ENCODE peak calls at places on chromosomes 11 and 22, in seven cellular contexts. A, M, P, C, Y, H and V are unnamed samples.

GRCh38 chr11:115930276-115930675 is 426.1 kb upstream of the CADM1 start:
- DNase-seq in P (no peak), A (no peak), Y (no peak), M (no peak), C (no peak), H (no peak), V (no peak)

GRCh38 chr11:23897453-23898289 is 599.2 kb upstream of the LUZP2 start:
- DNase-seq in Y (no peak), M (no peak), P (peak), C (no peak), A (peak), H (peak), V (no peak)

GRCh38 chr22:47322854-47323253 is 560.4 kb downstream of the TBC1D22A start:
- DNase-seq in P (no peak), A (no peak), C (no peak), Y (no peak), M (no peak), H (no peak), V (no peak)

GRCh38 chr11:12693485-12694181 is 19.4 kb downstream of the TEAD1 start:
- DNase-seq in P (peak), H (peak), C (peak), Y (no peak), A (peak), M (no peak), V (no peak)

GRCh38 chr22:21074092-21074715 is 28.5 kb downstream of the LRRC74B start:
- DNase-seq in H (peak), A (peak), Y (no peak), C (no peak), P (peak), M (no peak), V (no peak)

GRCh38 chr11:2328040-2328439 is 26.2 kb downstream of the TSPAN32 start:
- DNase-seq in H (no peak), A (no peak), Y (no peak), M (no peak), C (no peak), P (no peak), V (no peak)

GRCh38 chr22:41910599-41911291 is 4.1 kb downstream of the SHISA8 start:
- DNase-seq in Y (no peak), C (no peak), H (peak), P (no peak), A (no peak), M (no peak), V (no peak)

GRCh38 chr22:40733919-40734318 is 54.6 kb downstream of the MCHR1 start:
- DNase-seq in C (peak), M (no peak), Y (no peak), H (peak), A (no peak), P (peak), V (no peak)

GRCh38 chr22:44139773-44140172 is 41.0 kb upstream of the PARVG start:
- DNase-seq in C (no peak), P (no peak), A (no peak), H (no peak), M (no peak), Y (no peak), V (no peak)

GRCh38 chr11:13778345-13778744 is 109.9 kb downstream of the FAR1 start:
- DNase-seq in P (no peak), M (no peak), C (no peak), Y (no peak), A (no peak), H (no peak), V (no peak)

GRCh38 chr22:20436309-20437252 is 1.0 kb downstream of the SCARF2 start:
- DNase-seq in C (peak), H (peak), A (peak), P (peak), M (peak), Y (peak), V (peak)

GRCh38 chr11:119285431-119285830 is 31.5 kb downstream of the MCAM start:
- DNase-seq in A (no peak), Y (no peak), H (peak), P (no peak), M (no peak), C (no peak), V (no peak)

GRCh38 chr11:74282863-74283484 is 28.5 kb downstream of the P4HA3 start:
- DNase-seq in A (peak), H (no peak), C (peak), M (no peak), P (no peak), Y (no peak), V (no peak)

DNA sequence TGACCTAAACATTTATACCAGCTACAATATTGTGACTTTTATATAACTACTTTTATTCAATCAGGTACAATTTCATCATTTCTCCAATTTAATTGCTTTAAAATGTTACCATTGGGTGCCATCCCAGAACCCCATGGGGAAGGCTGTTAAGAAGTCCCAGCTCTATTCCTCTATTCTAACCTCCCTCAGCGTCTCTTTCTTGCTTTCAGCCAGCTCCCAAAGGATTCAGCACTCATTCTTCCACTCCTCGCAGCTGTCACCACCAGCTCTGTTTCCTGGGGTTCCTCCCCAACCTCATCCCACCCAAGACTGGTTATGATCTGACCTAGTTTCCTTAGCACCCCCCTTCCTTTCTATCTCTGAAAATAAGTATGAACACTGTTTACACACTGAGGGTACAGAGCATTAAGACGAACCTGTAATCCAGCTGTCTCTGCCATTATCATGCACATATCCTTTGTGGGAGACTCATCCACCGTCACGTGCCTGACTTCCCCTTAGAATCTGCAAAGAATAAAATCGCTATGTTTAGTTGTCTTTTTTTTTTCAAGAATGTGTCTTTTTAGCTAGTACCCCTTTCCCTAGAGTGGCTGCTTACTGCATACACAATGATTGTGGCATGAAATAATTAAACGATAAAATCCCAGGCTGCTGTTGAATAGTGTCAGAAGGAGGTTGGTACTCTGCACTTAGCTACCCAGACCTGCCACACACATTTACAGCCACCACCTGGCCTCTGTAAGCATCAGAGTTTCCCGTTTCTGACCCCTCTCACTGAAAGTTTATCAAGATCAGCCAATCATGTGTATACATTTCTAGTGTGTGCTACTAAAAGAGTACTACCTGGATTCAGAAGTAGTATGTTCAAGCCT is 26.8 kb upstream of the CSTF3 start:
- DNase-seq in H (no peak), M (no peak), P (no peak), Y (no peak), C (no peak), A (no peak), V (no peak)
- H2AK5ac ChIP-seq in H (no peak), M (no peak), P (no peak), Y (no peak), C (no peak), A (peak), V (no peak)

GRCh38 chr11:4825132-4825531 is 4.0 kb downstream of the OR51F2 start:
- DNase-seq in Y (no peak), M (no peak), C (no peak), H (no peak), P (no peak), A (no peak), V (no peak)
- H2AK5ac ChIP-seq in Y (no peak), M (no peak), C (no peak), H (no peak), P (no peak), A (no peak), V (no peak)

GRCh38 chr11:69388210-69388609 is 93.3 kb upstream of the LINC01488 start:
- DNase-seq in M (no peak), C (no peak), A (no peak), H (no peak), Y (no peak), P (no peak), V (no peak)
- H2AK5ac ChIP-seq in M (no peak), C (no peak), A (no peak), H (no peak), Y (no peak), P (no peak), V (no peak)

GRCh38 chr22:35484651-35485372 is 55.8 kb upstream of the RASD2 start:
- DNase-seq in A (peak), Y (no peak), H (no peak), C (no peak), M (no peak), P (peak), V (no peak)

GRCh38 chr22:35480627-35481565 is 59.7 kb upstream of the RASD2 start:
- DNase-seq in M (no peak), A (no peak), Y (no peak), P (peak), H (no peak), C (no peak), V (peak)

GRCh38 chr22:35483730-35484129 is 56.9 kb upstream of the RASD2 start:
- DNase-seq in H (no peak), C (no peak), P (no peak), M (no peak), A (no peak), Y (no peak), V (no peak)

GRCh38 chr22:35482311-35482710 is 58.3 kb upstream of the RASD2 start:
- DNase-seq in P (no peak), C (no peak), M (no peak), Y (no peak), A (no peak), H (peak), V (no peak)

DNA sequence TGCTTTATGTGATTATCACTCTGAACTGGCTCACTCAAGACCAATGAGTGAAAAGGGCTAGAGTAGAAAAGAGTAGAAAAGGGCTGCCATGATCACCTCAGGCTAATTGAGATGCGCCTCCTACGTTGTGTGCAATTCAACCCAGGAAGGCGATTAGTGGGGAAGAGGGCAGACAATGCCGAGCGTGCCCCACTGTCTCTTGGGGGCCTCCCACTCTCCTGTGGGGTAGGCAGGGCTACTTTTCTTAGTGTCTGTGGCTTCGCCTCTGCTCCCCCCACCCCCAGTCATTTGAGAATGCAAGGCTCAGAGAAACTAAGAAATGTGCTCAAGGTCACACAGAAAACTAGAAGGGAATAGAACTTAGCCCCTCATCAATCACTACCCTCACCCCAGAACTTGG is 57.7 kb upstream of the RASD2 start:
- DNase-seq in Y (no peak), A (no peak), C (no peak), M (no peak), H (no peak), P (no peak), V (no peak)
- H2AK5ac ChIP-seq in Y (no peak), A (no peak), C (no peak), M (no peak), H (no peak), P (no peak), V (no peak)

GRCh38 chr11:36433896-36434295 is 76.2 kb downstream of the TRAF6 start:
- DNase-seq in P (no peak), Y (no peak), H (no peak), A (no peak), M (no peak), C (no peak), V (no peak)
- H2AK5ac ChIP-seq in P (peak), Y (no peak), H (no peak), A (no peak), M (no peak), C (no peak), V (no peak)

GRCh38 chr11:70184396-70184795 is 18.7 kb upstream of the FADD start:
- DNase-seq in C (no peak), P (no peak), A (no peak), H (no peak), M (no peak), Y (no peak), V (no peak)
- H2AK5ac ChIP-seq in C (no peak), P (no peak), A (no peak), H (no peak), M (no peak), Y (no peak), V (no peak)

GRCh38 chr11:70547386-70547785 is 149.1 kb downstream of the CTTN start:
- DNase-seq in M (no peak), C (no peak), Y (no peak), P (no peak), A (no peak), H (no peak), V (no peak)
- H2AK5ac ChIP-seq in M (no peak), C (no peak), Y (no peak), P (no peak), A (no peak), H (no peak), V (no peak)

GRCh38 chr22:22939537-22940368 is 52.1 kb downstream of the IGLL5 start:
- DNase-seq in P (no peak), C (no peak), A (no peak), Y (no peak), H (no peak), M (no peak), V (no peak)
- H2AK5ac ChIP-seq in P (no peak), C (no peak), A (no peak), Y (no peak), H (no peak), M (no peak), V (no peak)